ENCODE peak calls at places on chromosomes 4 and X, in four cellular contexts. One of them, this sample, is unnamed.

GRCh38 chrX:40174594-40175415 is 77.0 kb upstream of the BCOR start:
- DNase-seq in H1: peak
- DNase-seq in HCT116: no peak
- DNase-seq in GM12878: no peak
- DNase-seq in this sample: no peak

GRCh38 chrX:152136312-152136711 is 2.1 kb downstream of the MAGEA10 start:
- DNase-seq in H1: no peak
- DNase-seq in HCT116: no peak
- DNase-seq in GM12878: no peak
- DNase-seq in this sample: no peak

GRCh38 chr4:47746122-47746521 is 91.7 kb downstream of the CORIN start:
- DNase-seq in H1: no peak
- DNase-seq in HCT116: no peak
- DNase-seq in GM12878: no peak
- DNase-seq in this sample: no peak

GRCh38 chrX:11478971-11479370 is 185.8 kb downstream of the AMELX start:
- DNase-seq in H1: no peak
- DNase-seq in HCT116: no peak
- DNase-seq in GM12878: no peak
- DNase-seq in this sample: no peak

GRCh38 chr4:2406920-2407319 is 11.5 kb downstream of the ZFYVE28 start:
- DNase-seq in H1: no peak
- DNase-seq in HCT116: no peak
- DNase-seq in GM12878: no peak
- DNase-seq in this sample: no peak

GRCh38 chr4:189815404-189816192 is 125.1 kb upstream of the FRG1 start:
- DNase-seq in H1: no peak
- DNase-seq in HCT116: no peak
- DNase-seq in GM12878: no peak
- DNase-seq in this sample: no peak

GRCh38 chrX:12469296-12469695 is 321.9 kb upstream of the PRPS2 start:
- DNase-seq in H1: no peak
- DNase-seq in HCT116: no peak
- DNase-seq in GM12878: no peak
- DNase-seq in this sample: no peak

GRCh38 chrX:118047446-118048186 is 69.0 kb downstream of the KLHL13 start:
- DNase-seq in H1: no peak
- DNase-seq in HCT116: no peak
- DNase-seq in GM12878: no peak
- DNase-seq in this sample: no peak

GRCh38 chr4:74018771-74019170 is 19.7 kb downstream of the CXCL3 start:
- DNase-seq in H1: no peak
- DNase-seq in HCT116: no peak
- DNase-seq in GM12878: no peak
- DNase-seq in this sample: no peak

GRCh38 chr4:158302076-158302866 is 92.0 kb downstream of the TMEM144 start:
- DNase-seq in H1: no peak
- DNase-seq in HCT116: no peak
- DNase-seq in GM12878: no peak
- DNase-seq in this sample: no peak

GRCh38 chr4:24895461-24895860 is 17.4 kb downstream of the CCDC149 start:
- DNase-seq in H1: no peak
- DNase-seq in HCT116: no peak
- DNase-seq in GM12878: no peak
- DNase-seq in this sample: no peak

GRCh38 chr4:161829631-161830030 is 334.2 kb downstream of the FSTL5 start:
- DNase-seq in H1: no peak
- DNase-seq in HCT116: no peak
- DNase-seq in GM12878: no peak
- DNase-seq in this sample: no peak

GRCh38 chrX:63514575-63514967 is 163.4 kb upstream of the SPIN4 start:
- DNase-seq in H1: no peak
- DNase-seq in HCT116: no peak
- DNase-seq in GM12878: no peak
- DNase-seq in this sample: no peak

GRCh38 chr4:181757921-181758320 is 485.3 kb upstream of the TENM3 start:
- DNase-seq in H1: no peak
- DNase-seq in HCT116: no peak
- DNase-seq in GM12878: no peak
- DNase-seq in this sample: no peak

GRCh38 chr4:8188743-8189550 is 10.1 kb upstream of the SH3TC1 start:
- DNase-seq in H1: no peak
- DNase-seq in HCT116: no peak
- DNase-seq in GM12878: no peak
- DNase-seq in this sample: no peak

GRCh38 chrX:44651347-44651746 is 108.7 kb upstream of the FUNDC1 start:
- DNase-seq in H1: peak
- DNase-seq in HCT116: peak
- DNase-seq in GM12878: no peak
- DNase-seq in this sample: no peak

GRCh38 chrX:153478746-153479145 is 8.4 kb upstream of the HAUS7 start:
- DNase-seq in H1: no peak
- DNase-seq in HCT116: no peak
- DNase-seq in GM12878: no peak
- DNase-seq in this sample: no peak

GRCh38 chrX:65644621-65645287 is 22.7 kb upstream of the MSN start:
- DNase-seq in H1: no peak
- DNase-seq in HCT116: peak
- DNase-seq in GM12878: no peak
- DNase-seq in this sample: peak

GRCh38 chrX:38293741-38294140 is 33.6 kb downstream of the RPGR start:
- DNase-seq in H1: no peak
- DNase-seq in HCT116: no peak
- DNase-seq in GM12878: no peak
- DNase-seq in this sample: no peak

GRCh38 chr4:78624048-78624447 is 72.5 kb downstream of the ANXA3 start:
- DNase-seq in H1: no peak
- DNase-seq in HCT116: no peak
- DNase-seq in GM12878: no peak
- DNase-seq in this sample: no peak

GRCh38 chr4:85498068-85498733 is 23.3 kb downstream of the ARHGAP24 start:
- DNase-seq in H1: no peak
- DNase-seq in HCT116: no peak
- DNase-seq in GM12878: peak
- DNase-seq in this sample: no peak

GRCh38 chrX:151870603-151871002 is 42.1 kb upstream of the MAGEA4 start:
- DNase-seq in H1: no peak
- DNase-seq in HCT116: peak
- DNase-seq in GM12878: no peak
- DNase-seq in this sample: no peak

GRCh38 chr4:42397635-42398447 is 553 bp downstream of the SHISA3 start:
- DNase-seq in H1: peak
- DNase-seq in HCT116: no peak
- DNase-seq in GM12878: no peak
- DNase-seq in this sample: no peak

GRCh38 chrX:119421306-119421705 is 22.2 kb downstream of the SLC25A43 start:
- DNase-seq in H1: no peak
- DNase-seq in HCT116: no peak
- DNase-seq in GM12878: no peak
- DNase-seq in this sample: no peak

GRCh38 chrX:19772306-19772705 is 115.1 kb downstream of the SH3KBP1 start:
- DNase-seq in H1: no peak
- DNase-seq in HCT116: no peak
- DNase-seq in GM12878: no peak
- DNase-seq in this sample: no peak

GRCh38 chr4:71429106-71429505 is 90.3 kb downstream of the SLC4A4 start:
- DNase-seq in H1: no peak
- DNase-seq in HCT116: no peak
- DNase-seq in GM12878: no peak
- DNase-seq in this sample: no peak

GRCh38 chrX:100663651-100664050 is 19.7 kb downstream of the SRPX2 start:
- DNase-seq in H1: no peak
- DNase-seq in HCT116: no peak
- DNase-seq in GM12878: no peak
- DNase-seq in this sample: no peak

DNA sequence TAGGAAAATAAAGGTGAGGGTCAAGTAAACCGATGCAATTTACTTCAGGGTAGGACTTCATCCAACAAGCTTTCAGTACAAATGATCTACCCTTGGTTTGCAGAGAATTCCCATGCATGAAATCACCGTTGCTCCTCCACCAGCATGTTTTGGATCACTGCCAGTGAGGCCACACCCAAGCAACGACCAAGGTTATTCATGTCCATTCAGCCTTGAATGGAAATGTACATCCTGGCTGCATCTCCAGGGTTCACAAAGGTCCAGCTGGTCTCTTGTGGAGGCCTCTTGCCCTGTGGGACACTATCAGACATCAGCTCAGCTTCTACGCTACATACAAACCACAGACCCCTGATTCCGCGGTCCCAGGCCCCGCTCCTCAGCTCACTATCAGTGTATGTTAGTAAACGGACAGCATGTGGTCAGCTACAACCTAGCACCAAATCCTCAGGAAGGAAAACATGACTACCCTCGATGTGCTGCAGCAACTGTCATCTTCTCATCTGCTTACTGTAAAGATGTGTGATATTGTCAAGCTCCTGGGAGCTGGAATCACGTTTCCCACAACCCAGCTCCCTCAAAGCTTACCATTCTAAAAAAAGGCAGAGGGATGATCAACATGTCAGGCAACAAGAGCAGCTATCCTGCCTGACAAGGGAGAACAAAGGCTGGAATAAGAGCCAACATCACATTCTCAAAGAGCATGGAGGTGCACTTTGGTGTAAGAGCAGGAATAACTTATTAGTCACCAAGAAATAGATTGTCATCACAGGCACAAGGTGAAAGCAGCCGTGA is 4.9 kb downstream of the LYAR start:
- DNase-seq in H1: no peak
- DNase-seq in HCT116: no peak
- DNase-seq in GM12878: no peak
- DNase-seq in this sample: peak
- TF ChIP-seq EGR1 in H1: no peak
- TF ChIP-seq EGR1 in HCT116: no peak
- TF ChIP-seq EGR1 in GM12878: no peak
- TF ChIP-seq EGR1 in this sample: no peak

DNA sequence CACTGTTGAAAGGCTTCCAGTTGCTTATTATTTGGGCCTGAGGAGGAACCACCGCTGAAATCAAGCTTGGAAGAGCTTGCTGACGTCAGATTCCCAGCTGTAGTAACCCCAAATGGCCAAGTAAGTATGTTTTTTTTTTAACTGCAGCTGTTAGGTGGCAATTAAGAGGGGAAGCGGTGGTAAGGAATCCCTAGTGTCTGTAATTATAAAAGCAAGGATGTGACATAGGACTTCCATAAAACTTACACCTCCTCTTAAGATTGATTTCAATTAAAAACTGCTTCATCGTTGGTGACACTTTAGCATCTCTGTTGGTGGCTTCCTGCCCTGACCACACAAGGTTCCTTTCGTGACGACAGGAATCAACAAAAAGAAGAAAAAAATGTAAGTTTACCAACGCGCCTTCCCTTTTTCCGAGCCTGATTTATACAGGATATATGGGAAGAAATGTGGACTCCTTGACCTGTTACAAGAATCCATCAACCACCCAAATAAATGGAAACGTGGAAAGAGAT is 908 bp downstream of the RELL1 start:
- DNase-seq in H1: no peak
- DNase-seq in HCT116: no peak
- DNase-seq in GM12878: no peak
- DNase-seq in this sample: no peak
- TF ChIP-seq EGR1 in H1: no peak
- TF ChIP-seq EGR1 in HCT116: no peak
- TF ChIP-seq EGR1 in GM12878: no peak
- TF ChIP-seq EGR1 in this sample: no peak

GRCh38 chr4:121221608-121222007 is 57.5 kb upstream of the TNIP3 start:
- DNase-seq in H1: no peak
- DNase-seq in HCT116: no peak
- DNase-seq in GM12878: no peak
- DNase-seq in this sample: no peak
- TF ChIP-seq EGR1 in H1: no peak
- TF ChIP-seq EGR1 in HCT116: no peak
- TF ChIP-seq EGR1 in GM12878: no peak
- TF ChIP-seq EGR1 in this sample: no peak

DNA sequence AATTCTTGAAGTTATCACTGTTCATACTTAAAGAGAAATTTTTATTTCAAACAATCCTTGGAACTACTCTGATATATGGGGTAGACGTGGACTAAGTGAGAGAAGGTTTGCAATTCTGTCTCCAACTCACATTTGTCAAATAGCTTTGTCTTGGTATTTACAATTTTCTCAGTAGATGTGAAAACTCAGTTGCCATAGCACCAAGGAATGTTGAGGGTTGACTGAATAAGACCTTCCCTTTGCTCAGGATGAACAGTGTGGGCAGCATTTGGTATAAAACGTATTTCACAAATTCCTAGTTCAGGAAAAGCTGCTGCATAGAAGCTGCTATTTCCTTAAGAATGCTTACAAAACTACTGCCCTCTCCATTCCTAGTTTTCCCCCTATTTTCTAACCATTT is 399.5 kb downstream of the NKX6-1 start:
- DNase-seq in H1: no peak
- DNase-seq in HCT116: no peak
- DNase-seq in GM12878: no peak
- DNase-seq in this sample: no peak
- TF ChIP-seq EGR1 in H1: no peak
- TF ChIP-seq EGR1 in HCT116: no peak
- TF ChIP-seq EGR1 in GM12878: no peak
- TF ChIP-seq EGR1 in this sample: no peak

GRCh38 chrX:107429090-107429489 is 20.4 kb upstream of the FRMPD3 start:
- DNase-seq in H1: peak
- DNase-seq in HCT116: no peak
- DNase-seq in GM12878: no peak
- DNase-seq in this sample: peak
- TF ChIP-seq EGR1 in H1: no peak
- TF ChIP-seq EGR1 in HCT116: no peak
- TF ChIP-seq EGR1 in GM12878: no peak
- TF ChIP-seq EGR1 in this sample: no peak

DNA sequence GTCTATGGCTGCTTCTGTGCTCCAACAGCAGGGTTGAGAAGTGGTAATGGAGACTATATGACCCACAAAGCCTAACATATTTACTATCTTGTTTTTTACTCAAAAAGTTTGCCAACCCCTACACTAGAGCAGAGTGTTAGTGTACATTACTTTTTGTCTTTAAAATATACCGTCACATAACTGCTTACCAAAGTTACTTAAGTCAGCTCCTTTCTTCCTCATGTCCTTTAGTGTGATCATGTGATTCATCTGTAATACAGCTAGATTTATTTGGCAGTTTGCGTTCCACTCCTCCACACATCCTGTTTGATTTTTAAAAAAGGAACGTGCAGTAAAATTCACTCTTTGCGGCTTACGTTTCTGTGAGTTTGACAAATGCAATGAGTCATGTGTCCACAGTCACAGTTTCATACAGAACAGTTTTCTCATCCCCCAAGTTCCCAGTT is 162.4 kb upstream of the GPRIN3 start:
- DNase-seq in H1: no peak
- DNase-seq in HCT116: no peak
- DNase-seq in GM12878: peak
- DNase-seq in this sample: no peak
- TF ChIP-seq EGR1 in H1: no peak
- TF ChIP-seq EGR1 in HCT116: no peak
- TF ChIP-seq EGR1 in GM12878: no peak
- TF ChIP-seq EGR1 in this sample: no peak